ENCODE peak calls at places on chromosomes 4 and X, in five cellular contexts. One of them, this sample, is unnamed.

GRCh38 chr4:52243367-52243766 is 192.3 kb downstream of the SPATA18 start:
- DNase-seq in H1: no peak
- DNase-seq in NT2/D1: no peak
- DNase-seq in Karpas-422: no peak
- DNase-seq in K562: no peak
- DNase-seq in this sample: no peak

GRCh38 chr4:61760820-61761219 is 560.7 kb downstream of the ADGRL3 start:
- DNase-seq in H1: no peak
- DNase-seq in NT2/D1: no peak
- DNase-seq in Karpas-422: no peak
- DNase-seq in K562: no peak
- DNase-seq in this sample: no peak

GRCh38 chrX:45775462-45775861 is 574.8 kb upstream of the DIPK2B start:
- DNase-seq in H1: no peak
- DNase-seq in NT2/D1: no peak
- DNase-seq in Karpas-422: no peak
- DNase-seq in K562: no peak
- DNase-seq in this sample: peak; percentile 84

GRCh38 chr4:77153016-77153415 is 4.0 kb upstream of the CCNG2 start:
- DNase-seq in H1: no peak
- DNase-seq in NT2/D1: no peak
- DNase-seq in Karpas-422: peak; percentile 63
- DNase-seq in K562: no peak
- DNase-seq in this sample: no peak

GRCh38 chr4:77284036-77284435 is 127.0 kb downstream of the CCNG2 start:
- DNase-seq in H1: no peak
- DNase-seq in NT2/D1: no peak
- DNase-seq in Karpas-422: no peak
- DNase-seq in K562: no peak
- DNase-seq in this sample: no peak

GRCh38 chr4:89022426-89023128 is 34.4 kb downstream of the FAM13A start:
- DNase-seq in H1: no peak
- DNase-seq in NT2/D1: no peak
- DNase-seq in Karpas-422: no peak
- DNase-seq in K562: no peak
- DNase-seq in this sample: no peak

GRCh38 chrX:111302284-111302683 is 32.0 kb upstream of the CAPN6 start:
- DNase-seq in H1: no peak
- DNase-seq in NT2/D1: no peak
- DNase-seq in Karpas-422: no peak
- DNase-seq in K562: no peak
- DNase-seq in this sample: no peak

GRCh38 chr4:7248857-7249256 is 56.5 kb downstream of the SORCS2 start:
- DNase-seq in H1: no peak
- DNase-seq in NT2/D1: no peak
- DNase-seq in Karpas-422: no peak
- DNase-seq in K562: no peak
- DNase-seq in this sample: no peak

GRCh38 chr4:141807073-141807472 is 170.7 kb downstream of the IL15 start:
- DNase-seq in H1: no peak
- DNase-seq in NT2/D1: no peak
- DNase-seq in Karpas-422: no peak
- DNase-seq in K562: no peak
- DNase-seq in this sample: peak; percentile 56

GRCh38 chr4:8270912-8271815 is 1.6 kb downstream of the HTRA3 start:
- DNase-seq in H1: no peak
- DNase-seq in NT2/D1: no peak
- DNase-seq in Karpas-422: no peak
- DNase-seq in K562: no peak
- DNase-seq in this sample: no peak
- H3K9ac ChIP-seq in H1: no peak overlapping the region
- H3K9ac ChIP-seq in NT2/D1: peak overlapping the region; percentile 81
- H3K9ac ChIP-seq in Karpas-422: no peak overlapping the region
- H3K9ac ChIP-seq in K562: no peak overlapping the region
- H3K9ac ChIP-seq in this sample: peak overlapping the region; percentile 84

GRCh38 chr4:53365486-53366300 is at the start of gene SCFD2:
- DNase-seq in H1: peak; percentile 97
- DNase-seq in NT2/D1: peak; percentile 90
- DNase-seq in Karpas-422: peak; percentile 99
- DNase-seq in K562: peak; percentile 98
- DNase-seq in this sample: peak; percentile 99
- H3K9ac ChIP-seq in H1: peak within 1 kb of the TSS; percentile 6
- H3K9ac ChIP-seq in NT2/D1: peak within 1 kb of the TSS; percentile 77
- H3K9ac ChIP-seq in Karpas-422: peak within 1 kb of the TSS; percentile 91
- H3K9ac ChIP-seq in K562: peak within 1 kb of the TSS; percentile 82
- H3K9ac ChIP-seq in this sample: peak within 1 kb of the TSS; percentile 94

GRCh38 chr4:13919021-13919441 is 291.5 kb upstream of the BOD1L1 start:
- DNase-seq in H1: no peak
- DNase-seq in NT2/D1: no peak
- DNase-seq in Karpas-422: no peak
- DNase-seq in K562: no peak
- DNase-seq in this sample: peak; percentile 93
- H3K9ac ChIP-seq in H1: no peak overlapping the region
- H3K9ac ChIP-seq in NT2/D1: no peak overlapping the region
- H3K9ac ChIP-seq in Karpas-422: no peak overlapping the region
- H3K9ac ChIP-seq in K562: no peak overlapping the region
- H3K9ac ChIP-seq in this sample: peak overlapping the region; percentile 69

DNA sequence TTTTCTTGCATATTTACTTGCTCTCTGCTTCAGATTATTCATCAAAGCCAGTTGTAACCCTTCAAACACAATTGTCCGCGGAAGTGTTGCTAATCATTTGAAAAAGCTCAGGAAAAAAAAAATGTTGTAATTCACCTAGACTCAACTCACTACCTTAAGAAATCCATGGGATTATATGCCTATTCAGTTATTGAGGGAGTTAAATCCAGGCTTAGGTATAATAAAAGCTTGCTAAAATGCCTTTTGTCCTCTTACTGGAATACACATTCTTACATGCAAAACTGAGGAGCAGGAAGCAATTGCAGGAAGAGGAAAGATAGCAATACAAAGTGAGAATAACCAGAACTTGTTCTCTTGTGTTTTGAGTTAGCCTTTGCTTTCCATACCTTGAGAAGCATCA is 91.4 kb upstream of the FAM241A start:
- DNase-seq in H1: no peak
- DNase-seq in NT2/D1: no peak
- DNase-seq in Karpas-422: no peak
- DNase-seq in K562: no peak
- DNase-seq in this sample: no peak
- H3K9ac ChIP-seq in H1: no peak overlapping the region
- H3K9ac ChIP-seq in NT2/D1: no peak overlapping the region
- H3K9ac ChIP-seq in Karpas-422: no peak overlapping the region
- H3K9ac ChIP-seq in K562: no peak overlapping the region
- H3K9ac ChIP-seq in this sample: no peak overlapping the region

DNA sequence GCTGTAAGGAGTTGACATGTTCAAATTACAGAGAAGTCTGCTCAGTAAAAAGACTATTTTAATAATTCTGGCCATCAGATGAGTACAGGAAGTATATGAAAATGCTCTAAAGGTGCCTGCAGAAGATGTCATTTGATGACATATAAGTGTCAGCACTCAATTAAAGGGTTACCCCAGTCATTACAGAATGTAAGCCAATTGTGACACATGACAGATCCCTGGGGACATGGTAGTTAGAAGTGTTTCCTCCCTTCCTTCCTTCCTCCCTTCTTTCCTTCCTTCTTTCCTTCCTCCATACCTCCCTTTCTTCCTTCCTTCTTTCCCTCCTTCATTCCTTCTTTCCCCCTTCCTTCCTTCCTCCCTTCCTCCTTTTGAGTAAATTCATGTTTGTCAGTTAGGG is 453.0 kb downstream of the RAPGEF2 start:
- DNase-seq in H1: no peak
- DNase-seq in NT2/D1: no peak
- DNase-seq in Karpas-422: no peak
- DNase-seq in K562: no peak
- DNase-seq in this sample: no peak
- H3K9ac ChIP-seq in H1: no peak overlapping the region
- H3K9ac ChIP-seq in NT2/D1: no peak overlapping the region
- H3K9ac ChIP-seq in Karpas-422: no peak overlapping the region
- H3K9ac ChIP-seq in K562: no peak overlapping the region
- H3K9ac ChIP-seq in this sample: no peak overlapping the region